ENCODE peak calls at places on chromosomes 3 and 15, in ten cellular contexts. P is AG04450; X is tibial nerve; T is stimulated activated CD4-positive, alpha-beta T cell treated with anti-CD3 and anti-CD28 coated beads, Interleukin-2, amount 100 ng/mL, for 4 hours; H is endodermal cell; W is NCI-H524; G is Right ventricle myocardium superior; S is glutamatergic neuron; B is right lobe of liver; E is naive thymus-derived CD8-positive, alpha-beta T cell. J is an unnamed sample.

GRCh38 chr3:73614385-73614784 is 10.4 kb downstream of the PDZRN3 start:
- DNase-seq in B (peak; percentile 63), T (no peak), H (no peak), W (no peak), G (no peak), P (no peak), X (no peak), E (no peak), S (no peak), J (no peak)

GRCh38 chr3:54986294-54986693 is 58.4 kb upstream of the LRTM1 start:
- DNase-seq in W (no peak), B (no peak), P (no peak), H (no peak), X (no peak), E (no peak), S (no peak), T (no peak), G (no peak), J (no peak)

GRCh38 chr15:34366271-34367043 is 539 bp downstream of the LPCAT4 start:
- DNase-seq in H (peak; percentile 94), B (peak; percentile 55), G (peak; percentile 83), E (peak; percentile 43), X (peak; percentile 22), P (no peak), S (peak; percentile 79), T (peak; percentile 20), W (peak; percentile 48), J (peak; percentile 45)

GRCh38 chr3:119145500-119146167 is at the start of gene TEX55:
- DNase-seq in W (peak; percentile 35), E (peak; percentile 1), X (no peak), H (peak; percentile 80), T (no peak), P (peak; percentile 36), B (no peak), S (no peak), G (peak; percentile 41), J (peak; percentile 75)

GRCh38 chr3:141050913-141051632 is at the start of gene SPSB4:
- DNase-seq in B (no peak), T (no peak), X (no peak), W (peak; percentile 84), G (peak; percentile 86), S (peak; percentile 95), E (no peak), H (peak; percentile 98), P (no peak), J (peak; percentile 25)

GRCh38 chr3:38138347-38139190 is at the start of gene MYD88:
- DNase-seq in H (peak; percentile 91), B (peak; percentile 84), X (peak; percentile 74), W (no peak), S (peak; percentile 80), T (peak; percentile 84), P (no peak), G (peak; percentile 94), E (peak; percentile 84), J (no peak)

GRCh38 chr3:64666171-64666581 is 21.6 kb downstream of the ADAMTS9 start:
- DNase-seq in W (no peak), P (no peak), G (no peak), B (no peak), H (no peak), T (no peak), S (no peak), X (no peak), E (no peak), J (no peak)

GRCh38 chr3:173529062-173529711 is 131.6 kb downstream of the NLGN1 start:
- DNase-seq in X (no peak), H (peak; percentile 78), W (peak; percentile 6), P (no peak), G (no peak), B (no peak), E (no peak), T (no peak), S (no peak), J (no peak)

GRCh38 chr15:85099195-85099803 is 117.6 kb downstream of the PDE8A start:
- DNase-seq in G (no peak), B (no peak), T (no peak), P (no peak), S (no peak), X (no peak), W (no peak), E (no peak), H (no peak), J (no peak)

GRCh38 chr3:104982130-104982529 is 384.6 kb upstream of the ALCAM start:
- DNase-seq in X (no peak), S (no peak), E (no peak), G (no peak), H (no peak), W (no peak), P (no peak), B (no peak), T (no peak), J (no peak)

GRCh38 chr3:57627976-57628375 is 30.8 kb upstream of the ARF4 start:
- DNase-seq in B (no peak), P (no peak), E (no peak), S (no peak), T (no peak), G (no peak), H (no peak), X (no peak), W (no peak), J (no peak)

GRCh38 chr3:81920805-81921204 is 159.4 kb upstream of the GBE1 start:
- DNase-seq in P (no peak), H (no peak), W (no peak), E (no peak), B (no peak), S (no peak), T (no peak), X (no peak), G (no peak), J (peak; percentile 24)

GRCh38 chr15:48590704-48591103 is 54.8 kb downstream of the FBN1 start:
- DNase-seq in B (no peak), W (no peak), H (no peak), G (no peak), X (no peak), P (no peak), E (no peak), S (no peak), T (no peak), J (no peak)

GRCh38 chr15:48800811-48801460 is 9.9 kb downstream of the CEP152 start:
- DNase-seq in T (no peak), X (no peak), P (no peak), E (no peak), S (no peak), H (no peak), G (no peak), B (no peak), W (peak; percentile 28), J (no peak)

GRCh38 chr3:10398341-10398740 is 77.4 kb upstream of the SEC13 start:
- DNase-seq in G (no peak), B (no peak), S (no peak), E (no peak), W (no peak), T (no peak), X (no peak), P (no peak), H (no peak), J (no peak)

GRCh38 chr15:55241193-55241592 is 44.5 kb upstream of the RSL24D1 start:
- DNase-seq in X (no peak), H (no peak), E (no peak), S (no peak), G (no peak), B (no peak), T (no peak), P (no peak), W (no peak), J (no peak)

GRCh38 chr3:98733778-98734281 is 29.3 kb upstream of the ST3GAL6 start:
- DNase-seq in W (peak; percentile 47), S (peak; percentile 20), H (peak; percentile 56), E (no peak), B (peak; percentile 65), T (no peak), P (no peak), X (no peak), G (no peak), J (no peak)

GRCh38 chr3:188294823-188295487 is 141.0 kb downstream of the LPP start:
- DNase-seq in W (no peak), S (no peak), P (peak; percentile 79), H (no peak), X (no peak), G (no peak), T (no peak), E (no peak), B (peak; percentile 60), J (peak; percentile 98)

GRCh38 chr15:67882487-67883227 is 42.8 kb upstream of the RNU6-1 start:
- DNase-seq in T (no peak), P (no peak), H (no peak), E (no peak), B (no peak), G (no peak), W (no peak), X (no peak), S (no peak), J (no peak)

GRCh38 chr3:97996988-97997387 is 24.8 kb upstream of the RIOX2 start:
- DNase-seq in P (no peak), H (no peak), T (no peak), B (no peak), X (no peak), G (no peak), S (no peak), E (no peak), W (no peak), J (no peak)

GRCh38 chr3:182794806-182795369 is 1.6 kb downstream of the ATP11B start:
- DNase-seq in G (no peak), T (no peak), B (no peak), X (no peak), S (no peak), W (no peak), H (no peak), E (no peak), P (no peak), J (no peak)

J was measured in DMS153.